ENCODE peak calls at places on chromosome 1, in four cellular contexts. A is iris pigment epithelial cell, W is D341Med, P is AML-193. G is an unnamed sample.

GRCh38 chr1:85259866-85260345 is 444 bp upstream of the C1orf52 start:
- DNase-seq in A (peak), W (no peak), P (no peak), G (no peak)

GRCh38 chr1:63888984-63889383 is 115.2 kb downstream of the ROR1 start:
- DNase-seq in A (no peak), W (no peak), P (no peak), G (no peak)

GRCh38 chr1:171141336-171142051 is 43.6 kb upstream of the FMO2 start:
- DNase-seq in A (peak), W (no peak), P (no peak), G (peak)

GRCh38 chr1:44655609-44656008 is 18.7 kb downstream of the TMEM53 start:
- DNase-seq in A (no peak), W (peak), P (peak), G (no peak)

GRCh38 chr1:17437260-17438175 is 2.0 kb downstream of the RCC2 start:
- DNase-seq in A (peak), W (peak), P (no peak), G (no peak)

GRCh38 chr1:203025721-203026665 is at the start of gene PPFIA4:
- DNase-seq in A (peak), W (peak), P (no peak), G (peak)

GRCh38 chr1:54927475-54928240 is 40.7 kb upstream of the DHCR24 start:
- DNase-seq in A (peak), W (no peak), P (no peak), G (peak)

GRCh38 chr1:17232759-17233661 is 15.9 kb upstream of the PADI3 start:
- DNase-seq in A (peak), W (no peak), P (no peak), G (no peak)

GRCh38 chr1:22452401-22452963 is 831 bp downstream of the ZBTB40 start:
- DNase-seq in A (peak), W (no peak), P (no peak), G (no peak)

GRCh38 chr1:155472491-155472890 is 90.1 kb downstream of the ASH1L start:
- DNase-seq in A (no peak), W (no peak), P (no peak), G (no peak)

GRCh38 chr1:32470991-32471694 is 6.3 kb downstream of the ZBTB8B start:
- DNase-seq in A (no peak), W (peak), P (no peak), G (no peak)